ENCODE peak calls at places on chromosomes 4 and X, in five cellular contexts. Y, X, T, H and W are unnamed samples.

GRCh38 chrX:48747415-48748026 is 14.0 kb upstream of the GLOD5 start:
- DNase-seq in Y (no peak), X (no peak), T (no peak), H (no peak), W (no peak)

GRCh38 chrX:138775501-138775900 is 64.0 kb upstream of the FGF13 start:
- DNase-seq in Y (peak; percentile 38), X (peak; percentile 46), T (no peak), H (peak; percentile 2), W (peak; percentile 31)

GRCh38 chrX:18828832-18829404 is 121.5 kb downstream of the PPEF1 start:
- DNase-seq in Y (peak; percentile 9), X (peak; percentile 15), T (no peak), H (no peak), W (no peak)

GRCh38 chrX:102765217-102765616 is 44.7 kb downstream of the GPRASP3 start:
- DNase-seq in Y (peak; percentile 19), X (peak; percentile 56), T (no peak), H (no peak), W (no peak)

GRCh38 chrX:135384161-135384836 is 37.4 kb upstream of the SMIM10L2A start:
- DNase-seq in Y (no peak), X (no peak), T (no peak), H (no peak), W (no peak)

GRCh38 chr4:70651864-70652506 is 14.3 kb downstream of the JCHAIN start:
- DNase-seq in Y (peak; percentile 58), X (peak; percentile 65), T (no peak), H (peak; percentile 33), W (peak; percentile 50)

GRCh38 chr4:8473920-8474590 is 33.5 kb downstream of the TRMT44 start:
- DNase-seq in Y (peak; percentile 52), X (no peak), T (no peak), H (no peak), W (no peak)

GRCh38 chr4:932713-933070 is 432 bp downstream of the TMEM175 start:
- DNase-seq in Y (no peak), X (no peak), T (no peak), H (no peak), W (no peak)

GRCh38 chr4:80184053-80184790 is 13.1 kb upstream of the PRDM8 start:
- DNase-seq in Y (peak; percentile 82), X (peak; percentile 27), T (peak; percentile 87), H (peak; percentile 93), W (peak; percentile 92)

GRCh38 chrX:49041683-49042529 is 1.3 kb downstream of the TFE3 start:
- DNase-seq in Y (peak; percentile 57), X (peak; percentile 35), T (no peak), H (no peak), W (no peak)

GRCh38 chr4:96766359-96766758 is 926.5 kb downstream of the PDHA2 start:
- DNase-seq in Y (peak; percentile 24), X (no peak), T (no peak), H (no peak), W (no peak)

GRCh38 chr4:8373270-8373972 is 67.1 kb downstream of the ACOX3 start:
- DNase-seq in Y (no peak), X (no peak), T (no peak), H (no peak), W (no peak)

GRCh38 chr4:56786955-56787354 is 34.5 kb downstream of the SPINK2 start:
- DNase-seq in Y (peak; percentile 73), X (peak; percentile 21), T (no peak), H (no peak), W (no peak)

GRCh38 chrX:43510194-43510593 is 145.9 kb upstream of the MAOA start:
- DNase-seq in Y (no peak), X (no peak), T (no peak), H (no peak), W (no peak)

GRCh38 chr4:55008166-55009056 is 117.0 kb downstream of the KDR start:
- DNase-seq in Y (no peak), X (no peak), T (no peak), H (peak; percentile 23), W (peak; percentile 30)

GRCh38 chrX:43716696-43717095 is 60.6 kb downstream of the MAOA start:
- DNase-seq in Y (no peak), X (no peak), T (no peak), H (no peak), W (no peak)

GRCh38 chrX:55187281-55187680 is 32.9 kb upstream of the PAGE5 start:
- DNase-seq in Y (no peak), X (peak; percentile 36), T (no peak), H (no peak), W (no peak)

GRCh38 chr4:83217721-83218522 is 66.7 kb downstream of the COQ2 start:
- DNase-seq in Y (peak; percentile 28), X (no peak), T (peak; percentile 23), H (peak; percentile 72), W (peak; percentile 80)

GRCh38 chrX:119417842-119418241 is 18.7 kb downstream of the SLC25A43 start:
- DNase-seq in Y (peak; percentile 45), X (no peak), T (no peak), H (no peak), W (no peak)

GRCh38 chr4:85170241-85170640 is 203.8 kb upstream of the WDFY3 start:
- DNase-seq in Y (no peak), X (no peak), T (no peak), H (no peak), W (no peak)

GRCh38 chr4:66351761-66352160 is 681.5 kb upstream of the EPHA5 start:
- DNase-seq in Y (peak; percentile 3), X (no peak), T (no peak), H (no peak), W (no peak)

GRCh38 chrX:69424161-69424560 is 80.0 kb upstream of the NALF2 start:
- DNase-seq in Y (peak; percentile 31), X (no peak), T (no peak), H (no peak), W (no peak)

GRCh38 chr4:128782076-128782715 is 27.3 kb upstream of the JADE1 start:
- DNase-seq in Y (no peak), X (no peak), T (peak; percentile 43), H (peak; percentile 40), W (peak; percentile 49)

GRCh38 chr4:83328486-83328885 is 6.2 kb downstream of the HPSE start:
- DNase-seq in Y (peak; percentile 15), X (no peak), T (no peak), H (no peak), W (no peak)

GRCh38 chr4:174648859-174649258 is 126.6 kb upstream of the HPGD start:
- DNase-seq in Y (no peak), X (no peak), T (no peak), H (no peak), W (no peak)

GRCh38 chrX:137573356-137574101 is 7.6 kb downstream of the ZIC3 start:
- DNase-seq in Y (no peak), X (no peak), T (no peak), H (no peak), W (no peak)

GRCh38 chr4:76547167-76547760 is 112.2 kb downstream of the SHROOM3 start:
- DNase-seq in Y (no peak), X (no peak), T (no peak), H (no peak), W (no peak)

GRCh38 chr4:179095585-179096228 is 1653.5 kb upstream of the AGA start:
- DNase-seq in Y (no peak), X (no peak), T (no peak), H (no peak), W (no peak)

GRCh38 chr4:165379662-165380061 is 854 bp downstream of the CPE start:
- DNase-seq in Y (peak; percentile 61), X (no peak), T (no peak), H (no peak), W (no peak)

GRCh38 chr4:37243722-37244582 is 591 bp upstream of the NWD2 start:
- DNase-seq in Y (no peak), X (no peak), T (no peak), H (peak; percentile 26), W (peak; percentile 36)